ENCODE peak calls at places on chromosomes 7 and 10, in six cellular contexts. T is amniotic stem cell; W is stimulated activated CD4-positive, alpha-beta T cell treated with anti-CD3 and anti-CD28 coated beads, Interleukin-15, amount 100 ng/mL, for 24 hours; G is activated CD8-positive, alpha-beta memory T cell treated with anti-CD3 and anti-CD28 coated beads for 4 hours; I is fibroblast of lung; E is tibial nerve. U is an unnamed sample.

GRCh38 chr7:101684980-101685323 is 55.9 kb upstream of the MYL10 start:
- DNase-seq in G (no peak), W (no peak), E (no peak), T (no peak), I (no peak), U (no peak)

GRCh38 chr10:88908194-88908593 is 28.1 kb downstream of the STAMBPL1 start:
- DNase-seq in E (no peak), G (no peak), I (no peak), W (peak), T (no peak), U (peak)

GRCh38 chr10:58210160-58210559 is 57.5 kb downstream of the IPMK start:
- DNase-seq in T (no peak), I (no peak), E (no peak), W (no peak), G (no peak), U (no peak)

GRCh38 chr10:13987472-13987871 is 343.3 kb downstream of the FRMD4A start:
- DNase-seq in E (no peak), T (peak), I (peak), G (no peak), W (peak), U (peak)

GRCh38 chr10:44853148-44853734 is 57.9 kb upstream of the TMEM72 start:
- DNase-seq in W (no peak), E (no peak), G (no peak), I (peak), T (peak), U (no peak)

GRCh38 chr7:16726189-16726588 is 27.4 kb upstream of the TSPAN13 start:
- DNase-seq in T (no peak), W (no peak), E (no peak), G (no peak), I (no peak), U (no peak)

GRCh38 chr10:62327897-62328296 is 46.3 kb upstream of the ZNF365 start:
- DNase-seq in W (no peak), G (no peak), T (no peak), E (no peak), I (peak), U (no peak)

GRCh38 chr7:102273749-102274712 is 12.6 kb upstream of the SH2B2 start:
- DNase-seq in E (no peak), I (peak), G (no peak), T (no peak), W (no peak), U (no peak)

GRCh38 chr10:44386546-44387052 is 1.7 kb upstream of the CXCL12 start:
- DNase-seq in E (no peak), T (peak), I (peak), W (peak), G (no peak), U (peak)

GRCh38 chr7:140281255-140281654 is 104.5 kb upstream of the KDM7A start:
- DNase-seq in E (no peak), W (no peak), I (no peak), G (no peak), T (no peak), U (no peak)

GRCh38 chr7:78770422-78771410 is 682.8 kb downstream of the MAGI2 start:
- DNase-seq in W (no peak), E (no peak), T (no peak), I (peak), G (no peak), U (no peak)

GRCh38 chr7:94477878-94478277 is 31.7 kb upstream of the CASD1 start:
- DNase-seq in T (no peak), E (no peak), I (no peak), W (no peak), G (no peak), U (no peak)

GRCh38 chr7:11742496-11742895 is 89.5 kb downstream of the THSD7A start:
- DNase-seq in T (no peak), E (no peak), I (peak), G (no peak), W (no peak), U (no peak)

GRCh38 chr7:80637453-80637852 is 989 bp upstream of the CD36 start:
- DNase-seq in T (no peak), I (no peak), W (no peak), G (no peak), E (no peak), U (no peak)

GRCh38 chr10:49562893-49563292 is 24.0 kb upstream of the ERCC6 start:
- DNase-seq in G (no peak), T (no peak), W (no peak), E (no peak), I (peak), U (no peak)

GRCh38 chr7:89554209-89554608 is 600.1 kb upstream of the STEAP1 start:
- DNase-seq in E (no peak), G (no peak), T (no peak), I (no peak), W (no peak), U (no peak)

GRCh38 chr7:130139193-130139950 is 65.8 kb downstream of the TMEM209 start:
- DNase-seq in G (no peak), W (no peak), E (no peak), I (no peak), T (no peak), U (no peak)

GRCh38 chr10:21975378-21975990 is 28.0 kb downstream of the DNAJC1 start:
- DNase-seq in G (no peak), T (no peak), E (no peak), W (no peak), I (no peak), U (no peak)

GRCh38 chr7:149625339-149625946 is 127.8 kb upstream of the ZNF746 start:
- DNase-seq in T (no peak), E (peak), W (peak), I (peak), G (peak), U (peak)

GRCh38 chr10:61136151-61136550 is 192.2 kb upstream of the RHOBTB1 start:
- DNase-seq in I (peak), W (no peak), T (no peak), G (no peak), E (no peak), U (no peak)